ENCODE peak calls at places on chromosomes 13 and 19, in six cellular contexts. One of them, this sample, is unnamed.

GRCh38 chr13:33353210-33353609 is 67.7 kb upstream of the STARD13 start:
- DNase-seq in upper lobe of left lung: no peak
- DNase-seq in tibial nerve: peak; percentile 78
- DNase-seq in SK-N-SH: no peak
- DNase-seq in suprapubic skin: peak; percentile 77
- DNase-seq in transverse colon: peak; percentile 47
- DNase-seq in this sample: no peak

GRCh38 chr19:21023901-21024300 is 3.4 kb downstream of the ZNF430 start:
- DNase-seq in upper lobe of left lung: no peak
- DNase-seq in transverse colon: no peak
- DNase-seq in suprapubic skin: no peak
- DNase-seq in SK-N-SH: no peak
- DNase-seq in tibial nerve: no peak
- DNase-seq in this sample: no peak

GRCh38 chr13:73417012-73417615 is 358.3 kb downstream of the KLF5 start:
- DNase-seq in upper lobe of left lung: no peak
- DNase-seq in SK-N-SH: peak; percentile 9
- DNase-seq in transverse colon: no peak
- DNase-seq in tibial nerve: no peak
- DNase-seq in suprapubic skin: no peak
- DNase-seq in this sample: no peak

GRCh38 chr13:80884031-80884785 is 543.3 kb upstream of the SPRY2 start:
- DNase-seq in upper lobe of left lung: no peak
- DNase-seq in SK-N-SH: no peak
- DNase-seq in tibial nerve: no peak
- DNase-seq in suprapubic skin: no peak
- DNase-seq in transverse colon: no peak
- DNase-seq in this sample: no peak

GRCh38 chr13:57992416-57992815 is 360.9 kb downstream of the PCDH17 start:
- DNase-seq in upper lobe of left lung: no peak
- DNase-seq in transverse colon: no peak
- DNase-seq in SK-N-SH: no peak
- DNase-seq in suprapubic skin: no peak
- DNase-seq in tibial nerve: no peak
- DNase-seq in this sample: no peak

GRCh38 chr13:66805657-66806056 is 424.5 kb downstream of the PCDH9 start:
- DNase-seq in tibial nerve: peak; percentile 50
- DNase-seq in SK-N-SH: no peak
- DNase-seq in suprapubic skin: no peak
- DNase-seq in upper lobe of left lung: no peak
- DNase-seq in transverse colon: no peak
- DNase-seq in this sample: no peak

GRCh38 chr13:99926014-99926731 is 45.4 kb downstream of the ZIC5 start:
- DNase-seq in transverse colon: peak; percentile 54
- DNase-seq in SK-N-SH: peak; percentile 38
- DNase-seq in suprapubic skin: no peak
- DNase-seq in upper lobe of left lung: no peak
- DNase-seq in tibial nerve: no peak
- DNase-seq in this sample: no peak

GRCh38 chr19:23817519-23817918 is 58.8 kb upstream of the ZNF681 start:
- DNase-seq in transverse colon: peak; percentile 28
- DNase-seq in upper lobe of left lung: no peak
- DNase-seq in suprapubic skin: no peak
- DNase-seq in SK-N-SH: peak; percentile 24
- DNase-seq in tibial nerve: no peak
- DNase-seq in this sample: no peak

GRCh38 chr19:41112728-41113290 is 1.4 kb upstream of the CYP2F1 start:
- DNase-seq in tibial nerve: no peak
- DNase-seq in transverse colon: no peak
- DNase-seq in SK-N-SH: no peak
- DNase-seq in upper lobe of left lung: no peak
- DNase-seq in suprapubic skin: no peak
- DNase-seq in this sample: no peak

GRCh38 chr19:55452381-55453325 is 8.8 kb downstream of the ISOC2 start:
- DNase-seq in tibial nerve: peak; percentile 56
- DNase-seq in suprapubic skin: no peak
- DNase-seq in transverse colon: peak; percentile 46
- DNase-seq in SK-N-SH: peak; percentile 98
- DNase-seq in upper lobe of left lung: peak; percentile 91
- DNase-seq in this sample: peak; percentile 89

GRCh38 chr19:54137913-54138776 is 583 bp downstream of the CNOT3 start:
- DNase-seq in upper lobe of left lung: peak; percentile 89
- DNase-seq in SK-N-SH: peak; percentile 75
- DNase-seq in suprapubic skin: no peak
- DNase-seq in transverse colon: peak; percentile 43
- DNase-seq in tibial nerve: no peak
- DNase-seq in this sample: peak; percentile 62

GRCh38 chr19:18769989-18770528 is 21.0 kb downstream of the COMP start:
- DNase-seq in upper lobe of left lung: peak; percentile 49
- DNase-seq in SK-N-SH: no peak
- DNase-seq in tibial nerve: no peak
- DNase-seq in transverse colon: no peak
- DNase-seq in suprapubic skin: no peak
- DNase-seq in this sample: no peak

GRCh38 chr19:40312533-40312932 is 27.4 kb upstream of the AKT2 start:
- DNase-seq in SK-N-SH: no peak
- DNase-seq in suprapubic skin: peak; percentile 16
- DNase-seq in upper lobe of left lung: no peak
- DNase-seq in tibial nerve: no peak
- DNase-seq in transverse colon: no peak
- DNase-seq in this sample: peak; percentile 20

GRCh38 chr13:30796833-30797601 is 61.7 kb downstream of the ALOX5AP start:
- DNase-seq in transverse colon: no peak
- DNase-seq in suprapubic skin: no peak
- DNase-seq in SK-N-SH: no peak
- DNase-seq in tibial nerve: no peak
- DNase-seq in upper lobe of left lung: no peak
- DNase-seq in this sample: no peak

GRCh38 chr19:18364826-18365528 is 21.0 kb upstream of the GDF15 start:
- DNase-seq in suprapubic skin: no peak
- DNase-seq in SK-N-SH: peak; percentile 86
- DNase-seq in upper lobe of left lung: no peak
- DNase-seq in transverse colon: peak; percentile 90
- DNase-seq in tibial nerve: peak; percentile 75
- DNase-seq in this sample: peak; percentile 76

GRCh38 chr13:97121894-97122293 is 100.2 kb upstream of the MBNL2 start:
- DNase-seq in transverse colon: no peak
- DNase-seq in upper lobe of left lung: no peak
- DNase-seq in SK-N-SH: no peak
- DNase-seq in suprapubic skin: no peak
- DNase-seq in tibial nerve: no peak
- DNase-seq in this sample: no peak

GRCh38 chr13:49084961-49085360 is 109.2 kb downstream of the FNDC3A start:
- DNase-seq in tibial nerve: no peak
- DNase-seq in SK-N-SH: no peak
- DNase-seq in upper lobe of left lung: no peak
- DNase-seq in transverse colon: no peak
- DNase-seq in suprapubic skin: no peak
- DNase-seq in this sample: no peak

GRCh38 chr19:2032296-2032941 is 16.9 kb upstream of the BTBD2 start:
- DNase-seq in tibial nerve: peak; percentile 95
- DNase-seq in transverse colon: peak; percentile 97
- DNase-seq in suprapubic skin: peak; percentile 98
- DNase-seq in SK-N-SH: peak; percentile 91
- DNase-seq in upper lobe of left lung: peak; percentile 99
- DNase-seq in this sample: peak; percentile 87

GRCh38 chr13:35140831-35141230 is 198.8 kb downstream of the NBEA start:
- DNase-seq in suprapubic skin: no peak
- DNase-seq in SK-N-SH: no peak
- DNase-seq in transverse colon: no peak
- DNase-seq in upper lobe of left lung: no peak
- DNase-seq in tibial nerve: no peak
- DNase-seq in this sample: no peak

GRCh38 chr19:45352062-45352461 is 11.5 kb downstream of the KLC3 start:
- DNase-seq in transverse colon: no peak
- DNase-seq in suprapubic skin: no peak
- DNase-seq in SK-N-SH: no peak
- DNase-seq in upper lobe of left lung: no peak
- DNase-seq in tibial nerve: no peak
- DNase-seq in this sample: no peak

GRCh38 chr13:90867336-90867683 is 480.2 kb upstream of the MIR17HG start:
- DNase-seq in transverse colon: peak; percentile 63
- DNase-seq in suprapubic skin: peak; percentile 66
- DNase-seq in tibial nerve: peak; percentile 76
- DNase-seq in SK-N-SH: peak; percentile 37
- DNase-seq in upper lobe of left lung: no peak
- DNase-seq in this sample: peak; percentile 44

GRCh38 chr19:45676851-45677263 is 8.8 kb downstream of the GIPR start:
- DNase-seq in upper lobe of left lung: no peak
- DNase-seq in SK-N-SH: no peak
- DNase-seq in transverse colon: peak; percentile 56
- DNase-seq in tibial nerve: no peak
- DNase-seq in suprapubic skin: no peak
- DNase-seq in this sample: no peak

GRCh38 chr13:34334984-34335661 is 517.2 kb downstream of the RFC3 start:
- DNase-seq in SK-N-SH: no peak
- DNase-seq in upper lobe of left lung: no peak
- DNase-seq in tibial nerve: no peak
- DNase-seq in suprapubic skin: no peak
- DNase-seq in transverse colon: no peak
- DNase-seq in this sample: no peak

GRCh38 chr19:2804156-2805004 is 15.3 kb upstream of the ZNF554 start:
- DNase-seq in upper lobe of left lung: peak; percentile 52
- DNase-seq in suprapubic skin: no peak
- DNase-seq in tibial nerve: no peak
- DNase-seq in SK-N-SH: peak; percentile 15
- DNase-seq in transverse colon: no peak
- DNase-seq in this sample: no peak

GRCh38 chr19:16661480-16662034 is 618 bp downstream of the TMEM38A start:
- DNase-seq in transverse colon: peak; percentile 56
- DNase-seq in upper lobe of left lung: peak; percentile 80
- DNase-seq in tibial nerve: peak; percentile 17
- DNase-seq in suprapubic skin: peak; percentile 71
- DNase-seq in SK-N-SH: peak; percentile 36
- DNase-seq in this sample: peak; percentile 61

DNA sequence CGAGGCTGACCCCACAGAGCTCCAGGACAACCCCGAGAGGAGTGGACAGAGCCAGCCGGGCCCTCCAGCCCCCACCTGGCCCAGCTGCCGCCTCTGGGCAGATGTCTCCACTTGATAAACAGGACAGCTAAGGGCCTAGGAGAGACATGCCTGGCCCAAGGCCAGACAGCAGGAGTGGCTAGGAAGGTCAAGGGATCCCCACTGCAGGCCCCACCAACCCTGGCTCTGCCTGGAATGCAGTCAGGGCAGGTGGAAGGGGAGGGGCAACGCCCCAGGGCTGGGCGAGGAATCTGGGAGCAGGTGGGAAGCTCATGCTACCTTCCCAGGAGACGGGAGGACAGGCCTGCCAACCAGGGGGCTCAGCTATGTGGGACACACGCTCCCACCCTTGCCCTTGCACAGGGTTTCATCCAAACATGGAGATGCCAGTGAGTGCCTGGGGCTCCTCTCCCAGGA is 25.2 kb downstream of the SH3GL1 start:
- DNase-seq in suprapubic skin: peak; percentile 81
- DNase-seq in tibial nerve: no peak
- DNase-seq in transverse colon: peak; percentile 80
- DNase-seq in upper lobe of left lung: peak; percentile 60
- DNase-seq in SK-N-SH: peak; percentile 64
- DNase-seq in this sample: no peak
- TF ChIP-seq EP300 in suprapubic skin: no peak
- TF ChIP-seq EP300 in tibial nerve: no peak
- TF ChIP-seq EP300 in transverse colon: no peak
- TF ChIP-seq EP300 in upper lobe of left lung: no peak
- TF ChIP-seq EP300 in SK-N-SH: peak; percentile 35
- TF ChIP-seq EP300 in this sample: no peak

DNA sequence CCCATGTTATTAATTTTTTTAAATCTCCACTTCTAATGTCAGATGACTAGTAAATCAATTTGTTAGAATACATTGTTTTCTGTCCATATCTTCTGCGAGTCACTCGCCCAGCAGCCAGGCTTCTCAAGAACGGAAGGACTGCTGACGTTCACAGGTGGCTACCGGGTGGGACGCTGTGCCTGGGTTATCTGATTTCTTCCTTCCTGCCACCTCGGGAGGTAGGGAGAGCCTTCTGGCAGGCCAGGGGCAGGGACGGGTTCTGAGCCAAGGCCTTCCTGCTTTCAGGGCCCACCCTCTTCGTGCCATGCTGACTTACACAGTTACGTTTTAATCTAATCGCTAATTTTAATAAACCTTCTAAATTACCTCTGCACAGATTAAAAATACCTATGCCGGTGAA is 7.9 kb upstream of the C1QTNF9 start:
- DNase-seq in suprapubic skin: no peak
- DNase-seq in tibial nerve: no peak
- DNase-seq in transverse colon: no peak
- DNase-seq in upper lobe of left lung: no peak
- DNase-seq in SK-N-SH: no peak
- DNase-seq in this sample: no peak
- H3K36me3 ChIP-seq in suprapubic skin: peaks cover 71% of the 10 kb centered on the region
- H3K36me3 ChIP-seq in tibial nerve: peaks cover 88% of the 10 kb centered on the region
- H3K36me3 ChIP-seq in transverse colon: peaks cover 30% of the 10 kb centered on the region
- H3K36me3 ChIP-seq in upper lobe of left lung: peaks cover 96% of the 10 kb centered on the region
- H3K36me3 ChIP-seq in SK-N-SH: no peaks in the 10 kb centered on the region
- H3K36me3 ChIP-seq in this sample: no peaks in the 10 kb centered on the region

GRCh38 chr19:36214388-36215275 is at the start of the genes ZNF146 and ZNF565:
- DNase-seq in transverse colon: peak; percentile 98
- DNase-seq in suprapubic skin: peak; percentile 97
- DNase-seq in SK-N-SH: peak; percentile 92
- DNase-seq in tibial nerve: peak; percentile 96
- DNase-seq in upper lobe of left lung: peak; percentile 98
- DNase-seq in this sample: peak; percentile 96
- TF ChIP-seq EP300 in transverse colon: no peak
- TF ChIP-seq EP300 in suprapubic skin: no peak
- TF ChIP-seq EP300 in SK-N-SH: no peak
- TF ChIP-seq EP300 in tibial nerve: peak; percentile 95
- TF ChIP-seq EP300 in upper lobe of left lung: no peak
- TF ChIP-seq EP300 in this sample: no peak

DNA sequence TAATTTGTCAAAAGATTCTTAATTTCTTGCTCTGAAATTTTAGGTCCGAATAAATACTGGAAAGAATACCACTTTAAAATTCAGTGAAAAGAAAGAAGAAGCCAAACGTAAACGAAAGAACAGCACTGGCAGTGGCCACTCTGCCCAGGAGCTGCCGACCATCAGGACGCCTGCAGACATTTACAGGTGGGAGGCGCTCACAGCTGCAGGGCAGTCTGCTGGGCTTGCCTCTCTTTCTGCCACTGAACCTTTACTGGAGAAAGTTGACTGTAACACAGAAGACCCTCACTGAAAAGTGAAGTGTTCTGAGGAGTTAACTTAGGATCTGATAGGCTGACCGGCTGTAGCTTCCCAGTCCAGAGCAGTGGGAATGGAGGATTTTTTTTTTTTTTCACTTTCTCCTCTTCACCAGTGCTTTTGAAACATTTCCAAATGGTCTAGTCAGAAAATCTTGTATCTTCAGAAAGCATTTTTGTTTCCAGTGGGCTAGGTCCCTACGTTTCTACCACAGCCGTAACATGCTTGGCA is 69.1 kb downstream of the URI1 start:
- DNase-seq in upper lobe of left lung: no peak
- DNase-seq in tibial nerve: no peak
- DNase-seq in SK-N-SH: no peak
- DNase-seq in transverse colon: no peak
- DNase-seq in suprapubic skin: no peak
- DNase-seq in this sample: no peak
- H3K36me3 ChIP-seq in upper lobe of left lung: peaks cover 55% of the 10 kb centered on the region
- H3K36me3 ChIP-seq in tibial nerve: peaks cover 48% of the 10 kb centered on the region
- H3K36me3 ChIP-seq in SK-N-SH: peaks cover 70% of the 10 kb centered on the region
- H3K36me3 ChIP-seq in transverse colon: peaks cover 16% of the 10 kb centered on the region
- H3K36me3 ChIP-seq in suprapubic skin: peaks cover 54% of the 10 kb centered on the region
- H3K36me3 ChIP-seq in this sample: no peaks in the 10 kb centered on the region

This sample was measured in ovary.